ENCODE peak calls at places on chromosomes 12 and 14, in five cellular contexts. C, P, Y, V and W are unnamed samples.

GRCh38 chr12:26369588-26369987 is 174.2 kb downstream of the SSPN start:
- DNase-seq in P (no peak), Y (no peak), V (no peak), C (peak), W (no peak)

GRCh38 chr12:9064201-9064814 is 51.4 kb downstream of the A2M start:
- DNase-seq in V (peak), Y (no peak), C (peak), P (peak), W (peak)

GRCh38 chr14:24416932-24417619 is 12.4 kb downstream of the CBLN3 start:
- DNase-seq in V (no peak), Y (no peak), C (no peak), P (no peak), W (no peak)

GRCh38 chr12:76085159-76085868 is 829 bp upstream of the NAP1L1 start:
- DNase-seq in Y (peak), V (peak), C (peak), P (no peak), W (peak)

GRCh38 chr12:24919346-24920001 is 29.4 kb downstream of the BCAT1 start:
- DNase-seq in Y (no peak), V (no peak), C (no peak), P (no peak), W (no peak)

GRCh38 chr12:67237231-67237630 is 31.9 kb upstream of the CAND1 start:
- DNase-seq in P (no peak), V (no peak), C (no peak), Y (no peak), W (peak)

GRCh38 chr12:46153267-46153872 is 115.5 kb downstream of the SLC38A1 start:
- DNase-seq in V (peak), P (no peak), Y (no peak), C (peak), W (peak)

GRCh38 chr12:29439506-29439905 is 58.0 kb downstream of the OVCH1 start:
- DNase-seq in P (peak), Y (no peak), V (no peak), C (no peak), W (no peak)

GRCh38 chr12:49776858-49777257 is 35.5 kb downstream of the TMBIM6 start:
- DNase-seq in V (no peak), P (no peak), Y (no peak), C (no peak), W (no peak)

GRCh38 chr12:39402922-39403321 is 40.0 kb downstream of the KIF21A start:
- DNase-seq in P (no peak), V (peak), Y (no peak), C (peak), W (no peak)

GRCh38 chr12:102454808-102455760 is 25.3 kb downstream of the IGF1 start:
- DNase-seq in V (no peak), C (peak), P (peak), Y (no peak), W (no peak)

GRCh38 chr12:127306604-127307215 is 960.3 kb upstream of the TMEM132C start:
- DNase-seq in P (no peak), Y (no peak), C (peak), V (no peak), W (no peak)